ENCODE peak calls at places on chromosomes 13 and 19, in eight cellular contexts. K is IMR-90; I is AG04450; G is CD4-positive, alpha-beta T cell; S is fibroblast of lung; F is CD8-positive, alpha-beta T cell; M is PC-9; A is heart right ventricle. Y is an unnamed sample.

GRCh38 chr13:41259875-41260501 is 3.4 kb downstream of the MTRF1 start:
- DNase-seq in S (no peak), K (no peak), A (no peak), G (no peak), I (no peak), M (no peak), F (no peak), Y (no peak)

GRCh38 chr19:542173-542866 is 1.5 kb upstream of the GZMM start:
- DNase-seq in S (no peak), G (no peak), I (no peak), M (no peak), A (no peak), K (no peak), F (no peak), Y (no peak)

GRCh38 chr13:113775451-113776145 is 16.6 kb downstream of the TMEM255B start:
- DNase-seq in F (no peak), K (no peak), S (no peak), A (no peak), M (no peak), I (no peak), G (no peak), Y (no peak)

GRCh38 chr13:58587183-58587582 is 955.6 kb downstream of the PCDH17 start:
- DNase-seq in A (no peak), G (no peak), K (no peak), F (no peak), S (no peak), I (no peak), M (no peak), Y (no peak)

GRCh38 chr13:99031725-99032298 is 53.9 kb upstream of the DOCK9 start:
- DNase-seq in A (no peak), K (no peak), F (no peak), S (no peak), M (no peak), G (no peak), I (no peak), Y (no peak)

GRCh38 chr19:16073481-16073880 is 2.8 kb upstream of the TPM4 start:
- DNase-seq in S (no peak), I (no peak), G (no peak), K (no peak), F (no peak), A (no peak), M (no peak), Y (no peak)

GRCh38 chr19:13128583-13128982 is 10.5 kb downstream of the NACC1 start:
- DNase-seq in M (no peak), S (no peak), A (no peak), F (no peak), G (no peak), I (no peak), K (no peak), Y (no peak)

GRCh38 chr13:43411211-43411610 is 375.6 kb downstream of the ENOX1 start:
- DNase-seq in F (no peak), S (no peak), I (no peak), K (no peak), M (no peak), A (no peak), G (no peak), Y (no peak)

GRCh38 chr13:44211286-44211685 is 162.3 kb upstream of the SERP2 start:
- DNase-seq in M (no peak), K (no peak), S (no peak), A (no peak), F (no peak), I (no peak), G (no peak), Y (no peak)

GRCh38 chr19:31092189-31092753 is 257.0 kb downstream of the TSHZ3 start:
- DNase-seq in M (no peak), S (no peak), I (no peak), G (no peak), K (no peak), A (no peak), F (no peak), Y (no peak)

GRCh38 chr13:114129649-114130062 is 2.8 kb downstream of the RASA3 start:
- DNase-seq in F (no peak), G (no peak), S (no peak), I (no peak), M (no peak), A (no peak), K (no peak), Y (no peak)

GRCh38 chr13:107835339-107836018 is 379.9 kb downstream of the LIG4 start:
- DNase-seq in G (no peak), F (no peak), K (peak; percentile 88), I (peak; percentile 63), M (peak; percentile 32), S (peak; percentile 95), A (no peak), Y (no peak)

GRCh38 chr13:48412100-48412556 is 785 bp downstream of the LPAR6 start:
- DNase-seq in I (no peak), M (no peak), K (peak; percentile 31), G (no peak), F (no peak), A (no peak), S (peak; percentile 36), Y (no peak)

GRCh38 chr13:104534847-104535246 is 1468.6 kb upstream of the SLC10A2 start:
- DNase-seq in F (no peak), I (no peak), K (no peak), G (no peak), M (no peak), S (no peak), A (no peak), Y (no peak)

GRCh38 chr13:40469581-40470282 is 196.7 kb downstream of the FOXO1 start:
- DNase-seq in K (no peak), M (no peak), S (peak; percentile 56), I (no peak), G (no peak), A (no peak), F (no peak), Y (no peak)

GRCh38 chr13:52345631-52346251 is 60.2 kb downstream of the THSD1 start:
- DNase-seq in K (peak; percentile 21), M (no peak), F (no peak), A (no peak), I (no peak), S (no peak), G (no peak), Y (no peak)

GRCh38 chr19:31461814-31462539 is 112.7 kb upstream of the TSHZ3 start:
- DNase-seq in F (no peak), I (no peak), K (no peak), S (peak; percentile 6), A (no peak), M (no peak), G (no peak), Y (no peak)

GRCh38 chr13:97223711-97224461 is 1.8 kb downstream of the MBNL2 start:
- DNase-seq in A (peak; percentile 30), M (peak; percentile 50), K (peak; percentile 96), I (peak; percentile 83), G (no peak), F (no peak), S (peak; percentile 95), Y (no peak)

GRCh38 chr13:34414616-34415015 is 527.5 kb upstream of the NBEA start:
- DNase-seq in S (no peak), M (no peak), F (no peak), I (no peak), A (no peak), G (no peak), K (no peak), Y (no peak)

GRCh38 chr19:38059897-38060296 is 152.9 kb downstream of the SIPA1L3 start:
- DNase-seq in F (no peak), K (no peak), S (no peak), G (no peak), A (no peak), I (no peak), M (no peak), Y (no peak)

GRCh38 chr19:10292789-10293636 is 3.3 kb downstream of the ICAM5 start:
- DNase-seq in K (no peak), I (no peak), A (no peak), S (no peak), M (no peak), F (no peak), G (no peak), Y (no peak)
- H3K27me3 ChIP-seq in K (no peaks in the 10 kb centered on the region), I (peaks cover 8% of the 10 kb centered on the region), A (peaks cover 99% of the 10 kb centered on the region), S (peaks cover 49% of the 10 kb centered on the region), M (no peaks in the 10 kb centered on the region), F (peaks cover 58% of the 10 kb centered on the region), G (peaks cover 77% of the 10 kb centered on the region), Y (peaks cover 36% of the 10 kb centered on the region)

GRCh38 chr19:50673118-50673517 is 23.9 kb downstream of the C19orf81 start:
- DNase-seq in K (no peak), G (no peak), A (no peak), I (no peak), F (no peak), M (no peak), S (no peak), Y (no peak)
- H3K27me3 ChIP-seq in K (peaks cover 31% of the 10 kb centered on the region), G (peaks cover 42% of the 10 kb centered on the region), A (peaks cover 85% of the 10 kb centered on the region), I (peaks cover 19% of the 10 kb centered on the region), F (peaks cover 4% of the 10 kb centered on the region), M (peaks cover 70% of the 10 kb centered on the region), S (peaks cover 10% of the 10 kb centered on the region), Y (peaks cover 6% of the 10 kb centered on the region)

DNA sequence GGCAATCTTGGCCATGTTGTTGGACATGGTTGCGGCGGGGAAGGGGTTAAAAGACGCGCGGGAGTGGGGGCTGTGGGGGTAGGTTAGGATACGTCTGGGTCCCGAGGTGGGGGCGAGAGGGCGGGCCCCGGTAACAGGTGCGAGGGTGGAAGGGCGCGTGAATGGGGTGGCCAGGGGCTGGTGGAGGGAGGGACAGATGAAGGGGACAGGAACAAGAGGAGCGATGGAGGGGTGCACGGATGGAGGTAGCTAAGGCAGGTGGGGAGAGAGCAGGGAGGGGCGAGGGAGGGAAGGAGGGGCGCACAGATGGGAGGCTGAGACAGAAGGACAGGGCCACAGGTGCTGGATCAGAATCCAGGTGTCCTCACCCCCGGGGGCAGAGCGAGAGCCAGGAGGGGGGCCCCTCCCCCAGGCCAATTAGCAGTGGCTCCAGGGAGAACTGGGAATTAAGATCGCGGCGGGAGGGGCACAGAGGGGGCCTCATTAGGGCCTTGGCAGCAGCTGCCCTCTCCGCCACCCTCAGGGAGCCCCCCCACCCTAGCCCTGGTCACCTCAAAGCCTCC is 1.3 kb downstream of the GNG8 start:
- DNase-seq in K (no peak), S (no peak), F (no peak), A (no peak), I (no peak), G (no peak), M (no peak), Y (no peak)
- H3K27me3 ChIP-seq in K (no peaks in the 10 kb centered on the region), S (peaks cover 2% of the 10 kb centered on the region), F (no peaks in the 10 kb centered on the region), A (peaks cover 4% of the 10 kb centered on the region), I (peaks cover 7% of the 10 kb centered on the region), G (no peaks in the 10 kb centered on the region), M (peaks cover 71% of the 10 kb centered on the region), Y (no peaks in the 10 kb centered on the region)

GRCh38 chr19:46852830-46853229 is 2.2 kb upstream of the AP2S1 start:
- DNase-seq in S (no peak), M (no peak), K (no peak), A (no peak), G (no peak), I (no peak), F (no peak), Y (no peak)
- H3K27me3 ChIP-seq in S (no peaks in the 10 kb centered on the region), M (no peaks in the 10 kb centered on the region), K (no peaks in the 10 kb centered on the region), A (no peaks in the 10 kb centered on the region), G (no peaks in the 10 kb centered on the region), I (no peaks in the 10 kb centered on the region), F (no peaks in the 10 kb centered on the region), Y (no peaks in the 10 kb centered on the region)

Y was measured in thoracic aorta.